ENCODE peak calls at places on chromosomes 4 and X, in five cellular contexts. L is MM.1S, O is HCT116, Z is GM23248, P is neural progenitor cell. J is an unnamed sample.
A peak's percentile ranks its signal among the peaks of the same experiment; 100 is the strongest.

GRCh38 chr4:183347586-183347985 is 25.4 kb upstream of the CLDN24 start:
- DNase-seq in L (no peak), O (no peak), Z (peak; percentile 60), P (no peak), J (no peak)

GRCh38 chr4:1472911-1473518 is 66.8 kb upstream of the NKX1-1 start:
- DNase-seq in L (no peak), O (no peak), Z (no peak), P (no peak), J (no peak)

GRCh38 chr4:85102606-85103005 is 136.1 kb upstream of the WDFY3 start:
- DNase-seq in L (no peak), O (no peak), Z (no peak), P (no peak), J (no peak)

GRCh38 chr4:123234966-123235365 is 161.6 kb upstream of the SPRY1 start:
- DNase-seq in L (no peak), O (no peak), Z (peak; percentile 20), P (no peak), J (no peak)

GRCh38 chrX:68829594-68830485 is 1.0 kb downstream of the EFNB1 start:
- DNase-seq in L (no peak), O (no peak), Z (peak; percentile 70), P (peak; percentile 39), J (no peak)

GRCh38 chr4:101155368-101155767 is 192.0 kb downstream of the PPP3CA start:
- DNase-seq in L (no peak), O (peak; percentile 97), Z (peak; percentile 80), P (peak; percentile 21), J (no peak)

GRCh38 chr4:25172964-25173917 is 13.0 kb upstream of the SEPSECS start:
- DNase-seq in L (no peak), O (peak; percentile 86), Z (peak; percentile 99), P (no peak), J (no peak)

GRCh38 chr4:153065286-153065685 is 129.2 kb downstream of the FHDC1 start:
- DNase-seq in L (no peak), O (no peak), Z (no peak), P (no peak), J (no peak)

GRCh38 chr4:81096566-81096965 is 66.1 kb downstream of the BMP3 start:
- DNase-seq in L (no peak), O (no peak), Z (peak; percentile 24), P (no peak), J (no peak)

GRCh38 chr4:38470708-38471262 is 193.2 kb upstream of the KLF3 start:
- DNase-seq in L (no peak), O (no peak), Z (no peak), P (no peak), J (no peak)

GRCh38 chr4:146647615-146648383 is 9.1 kb downstream of the POU4F2 start:
- DNase-seq in L (no peak), O (no peak), Z (peak; percentile 16), P (peak; percentile 78), J (no peak)

GRCh38 chr4:151294833-151295496 is 18.0 kb downstream of the PRSS48 start:
- DNase-seq in L (no peak), O (no peak), Z (no peak), P (no peak), J (no peak)

GRCh38 chr4:5204781-5205180 is 153.5 kb downstream of the STK32B start:
- DNase-seq in L (no peak), O (no peak), Z (peak; percentile 37), P (no peak), J (no peak)

GRCh38 chrX:105220636-105221035 is at the start of gene TEX13A:
- DNase-seq in L (no peak), O (no peak), Z (no peak), P (no peak), J (no peak)

GRCh38 chr4:103018391-103019318 is 850 bp downstream of the SLC9B1 start:
- DNase-seq in L (no peak), O (peak; percentile 26), Z (peak; percentile 72), P (no peak), J (peak; percentile 7)

GRCh38 chr4:170423137-170423536 is 333.4 kb upstream of the AADAT start:
- DNase-seq in L (no peak), O (no peak), Z (peak; percentile 77), P (no peak), J (no peak)

GRCh38 chr4:137124278-137124932 is 407.9 kb downstream of the PCDH18 start:
- DNase-seq in L (peak; percentile 65), O (peak; percentile 53), Z (peak; percentile 87), P (peak; percentile 61), J (peak; percentile 25)

GRCh38 chr4:168569066-168569908 is 72.4 kb downstream of the PALLD start:
- DNase-seq in L (no peak), O (peak; percentile 95), Z (peak; percentile 68), P (no peak), J (no peak)

GRCh38 chr4:75990129-75990528 is 616 bp downstream of the SDAD1 start:
- DNase-seq in L (peak; percentile 21), O (no peak), Z (peak; percentile 42), P (peak; percentile 5), J (peak; percentile 19)

GRCh38 chr4:7823416-7823824 is 116.2 kb downstream of the AFAP1 start:
- DNase-seq in L (no peak), O (no peak), Z (peak; percentile 46), P (no peak), J (no peak)

GRCh38 chr4:18869166-18869565 is 847.6 kb upstream of the LCORL start:
- DNase-seq in L (no peak), O (no peak), Z (no peak), P (no peak), J (no peak)

GRCh38 chrX:41033299-41033698 is 51.9 kb upstream of the USP9X start:
- DNase-seq in L (no peak), O (no peak), Z (no peak), P (no peak), J (no peak)

GRCh38 chr4:85864806-85865205 is 389.9 kb downstream of the ARHGAP24 start:
- DNase-seq in L (no peak), O (no peak), Z (no peak), P (no peak), J (no peak)

GRCh38 chrX:39758791-39759525 is 338.8 kb downstream of the BCOR start:
- DNase-seq in L (no peak), O (no peak), Z (no peak), P (no peak), J (no peak)

GRCh38 chr4:186981161-186981560 is 257.5 kb upstream of the FAT1 start:
- DNase-seq in L (no peak), O (no peak), Z (no peak), P (no peak), J (no peak)

GRCh38 chrX:45711231-45711630 is 510.6 kb upstream of the DIPK2B start:
- DNase-seq in L (no peak), O (no peak), Z (peak; percentile 41), P (no peak), J (no peak)

GRCh38 chrX:148069759-148070503 is 88.8 kb downstream of the FMR1NB start:
- DNase-seq in L (no peak), O (no peak), Z (no peak), P (no peak), J (peak; percentile 8)

GRCh38 chr4:113657834-113658233 is 103.7 kb downstream of the CAMK2D start:
- DNase-seq in L (no peak), O (no peak), Z (peak; percentile 46), P (no peak), J (no peak)

GRCh38 chr4:153138736-153139135 is 65.5 kb upstream of the TRIM2 start:
- DNase-seq in L (no peak), O (no peak), Z (no peak), P (no peak), J (no peak)

GRCh38 chrX:14027031-14027430 is 2.7 kb downstream of the GEMIN8 start:
- DNase-seq in L (no peak), O (no peak), Z (peak; percentile 23), P (no peak), J (peak; percentile 45)

GRCh38 chr4:47475411-47475810 is 9.7 kb upstream of the ATP10D start:
- DNase-seq in L (no peak), O (no peak), Z (no peak), P (no peak), J (no peak)
- H3K4me3 ChIP-seq in L (no peak overlapping the region), O (no peak overlapping the region), Z (no peak overlapping the region), P (no peak overlapping the region), J (no peak overlapping the region)

DNA sequence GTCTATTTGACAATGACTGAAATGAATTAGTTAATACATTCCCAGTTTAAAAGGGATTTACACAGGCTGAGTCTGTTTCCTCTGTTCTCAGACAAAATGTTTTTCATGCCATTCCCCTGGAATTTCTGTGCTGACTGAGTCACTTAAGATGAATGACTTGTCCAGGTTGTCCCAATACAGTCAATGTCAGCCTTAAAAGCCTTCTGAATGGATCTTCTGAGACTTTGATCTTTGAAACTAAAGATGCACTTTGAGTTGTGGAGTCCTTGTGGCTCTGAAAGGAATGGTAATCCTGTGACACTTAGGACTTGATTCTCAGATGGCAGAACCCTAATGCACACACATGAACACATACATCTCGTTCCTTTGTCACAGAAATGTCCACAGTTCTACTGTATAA is 622.2 kb upstream of the GRID2 start:
- DNase-seq in L (no peak), O (peak; percentile 32), Z (no peak), P (peak; percentile 1), J (no peak)
- TF ChIP-seq EZH2phosphoT487 in L (no peak), O (no peak), Z (no peak), P (no peak), J (no peak)

GRCh38 chrX:130111220-130111934 is 1.1 kb upstream of the ELF4 start:
- DNase-seq in L (no peak), O (no peak), Z (peak; percentile 51), P (no peak), J (no peak)

GRCh38 chrX:130109429-130110378 is 593 bp downstream of the ELF4 start:
- DNase-seq in L (no peak), O (no peak), Z (peak; percentile 62), P (peak; percentile 30), J (peak; percentile 35)

GRCh38 chrX:130111935-130112221 is 1.6 kb upstream of the ELF4 start:
- DNase-seq in L (no peak), O (no peak), Z (no peak), P (no peak), J (no peak)

GRCh38 chrX:130108647-130109428 is 1.5 kb downstream of the ELF4 start:
- DNase-seq in L (no peak), O (no peak), Z (peak; percentile 62), P (no peak), J (peak; percentile 53)

GRCh38 chrX:130110379-130111219 is at the start of gene ELF4:
- DNase-seq in L (peak; percentile 55), O (no peak), Z (peak; percentile 84), P (peak; percentile 42), J (peak; percentile 64)
- H2AFZ ChIP-seq in L (peak within 1 kb of the TSS; percentile 63), O (no peak within 1 kb of the TSS), Z (peak within 1 kb of the TSS; percentile 63), P (peak within 1 kb of the TSS; percentile 68), J (peak within 1 kb of the TSS; percentile 86)

GRCh38 chr4:10105421-10105820 is 11.2 kb downstream of the WDR1 start:
- DNase-seq in L (no peak), O (no peak), Z (peak; percentile 27), P (no peak), J (no peak)
- H3K4me3 ChIP-seq in L (peak overlapping the region; percentile 18), O (no peak overlapping the region), Z (peak overlapping the region; percentile 36), P (no peak overlapping the region), J (no peak overlapping the region)

DNA sequence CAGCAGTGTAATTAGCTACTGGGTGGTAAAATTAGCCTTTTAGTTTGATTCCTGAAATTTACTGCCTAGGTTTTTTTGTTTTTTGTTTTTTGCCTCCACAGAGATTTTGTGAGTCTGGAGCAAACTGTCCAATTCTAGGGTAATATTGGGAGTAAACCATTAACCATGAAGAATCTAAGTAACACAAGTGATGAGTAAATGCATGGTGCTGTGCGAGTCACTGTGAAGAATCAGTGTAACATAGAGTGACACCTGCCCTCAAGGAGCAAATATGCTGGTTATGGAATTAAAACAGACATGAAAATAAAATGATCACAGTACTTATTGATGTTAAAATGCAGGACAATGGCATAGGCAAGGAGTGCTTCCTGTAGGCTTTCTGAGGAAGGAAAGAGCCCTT is 60.1 kb downstream of the LRP2BP start:
- DNase-seq in L (no peak), O (no peak), Z (no peak), P (no peak), J (no peak)
- TF ChIP-seq EZH2phosphoT487 in L (no peak), O (no peak), Z (no peak), P (no peak), J (no peak)